ENCODE peak calls at places on chromosomes 2 and 18, in four cellular contexts. O is HCT116, A is SK-N-SH, T is H1. Z is an unnamed sample.

GRCh38 chr2:9110893-9111569 is 95.6 kb upstream of the ASAP2 start:
- DNase-seq in O (no peak), A (peak; percentile 64), T (peak; percentile 67), Z (peak; percentile 9)

GRCh38 chr18:36579311-36579710 is 249.5 kb downstream of the TPGS2 start:
- DNase-seq in T (no peak), A (no peak), O (no peak), Z (no peak)

GRCh38 chr2:80111185-80111584 is 193.4 kb downstream of the LRRTM1 start:
- DNase-seq in O (no peak), A (no peak), T (no peak), Z (no peak)

GRCh38 chr2:20614201-20615045 is 36.5 kb downstream of the HS1BP3 start:
- DNase-seq in T (no peak), A (no peak), O (no peak), Z (no peak)

GRCh38 chr18:10659000-10659399 is 133.2 kb downstream of the NAPG start:
- DNase-seq in T (no peak), A (no peak), O (no peak), Z (no peak)

GRCh38 chr2:23618696-23619530 is 233.9 kb downstream of the KLHL29 start:
- DNase-seq in T (no peak), A (peak; percentile 82), O (no peak), Z (no peak)

GRCh38 chr2:232776435-232776834 is at the start of gene KCNJ13:
- DNase-seq in T (no peak), O (no peak), A (no peak), Z (peak; percentile 54)

GRCh38 chr2:15826273-15826717 is 114.1 kb upstream of the MYCN start:
- DNase-seq in T (no peak), A (peak; percentile 77), O (no peak), Z (no peak)

GRCh38 chr2:20670315-20671035 is 3.5 kb downstream of the GDF7 start:
- DNase-seq in A (peak; percentile 70), O (no peak), T (no peak), Z (no peak)

GRCh38 chr2:84427235-84428138 is 31.6 kb downstream of the SUCLG1 start:
- DNase-seq in T (no peak), O (no peak), A (no peak), Z (no peak)

GRCh38 chr2:60411295-60411694 is 142.2 kb downstream of the BCL11A start:
- DNase-seq in O (no peak), A (no peak), T (no peak), Z (no peak)

GRCh38 chr2:202353430-202353829 is 22.7 kb upstream of the BMPR2 start:
- DNase-seq in T (no peak), A (no peak), O (no peak), Z (peak; percentile 7)

GRCh38 chr18:63917831-63918230 is 10.1 kb downstream of the SERPINB10 start:
- DNase-seq in A (no peak), O (no peak), T (no peak), Z (no peak)

DNA sequence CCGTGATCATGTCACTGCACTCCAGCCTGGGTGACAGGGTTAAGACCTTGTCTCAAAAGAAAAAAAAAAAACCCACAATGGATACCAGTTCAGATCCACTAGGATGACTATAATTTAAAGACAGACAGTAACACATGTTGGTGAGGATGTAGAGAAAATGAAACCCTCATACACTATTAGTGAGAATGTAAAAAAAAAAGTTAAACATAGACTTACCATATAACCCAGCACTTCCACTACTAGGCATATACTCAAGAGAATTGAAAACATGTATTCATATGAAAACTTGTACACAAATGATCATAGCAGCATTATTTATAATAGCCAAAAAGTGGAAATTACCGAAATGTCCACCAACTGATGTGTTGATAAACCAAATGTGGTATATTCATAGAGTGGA is 48.7 kb downstream of the KIF3C start:
- DNase-seq in O (no peak), A (no peak), T (no peak), Z (no peak)
- TF ChIP-seq JUND in O (no peak), A (no peak), T (no peak), Z (no peak)

GRCh38 chr2:120486441-120486840 is 140.5 kb downstream of the INHBB start:
- DNase-seq in O (no peak), T (no peak), A (no peak), Z (peak; percentile 72)

GRCh38 chr2:120485096-120485495 is 139.2 kb downstream of the INHBB start:
- DNase-seq in A (no peak), T (no peak), O (no peak), Z (no peak)

GRCh38 chr2:120489023-120489422 is 143.1 kb downstream of the INHBB start:
- DNase-seq in T (no peak), A (no peak), O (no peak), Z (no peak)

GRCh38 chr2:120488531-120488930 is 142.6 kb downstream of the INHBB start:
- DNase-seq in A (no peak), T (no peak), O (no peak), Z (no peak)

DNA sequence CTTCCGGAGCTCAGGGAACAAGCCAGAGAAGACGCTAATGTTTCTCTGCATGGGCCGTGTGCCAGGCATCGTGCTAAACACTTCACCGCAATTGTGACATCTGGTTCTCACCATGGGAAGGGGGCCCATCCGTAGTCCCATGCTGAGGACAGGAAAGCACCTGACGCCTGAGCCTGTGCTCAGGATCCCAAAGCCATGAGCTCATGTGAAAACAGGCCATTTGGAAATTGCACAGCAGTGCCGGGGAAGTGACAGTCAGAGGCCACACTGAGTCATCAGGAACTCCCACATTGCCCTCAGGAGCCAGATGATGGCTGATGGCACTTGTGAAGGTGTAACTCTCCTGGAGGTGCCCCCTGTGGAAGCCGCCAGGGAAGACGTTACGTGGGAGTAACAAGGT is 141.0 kb downstream of the INHBB start:
- DNase-seq in T (no peak), A (no peak), O (no peak), Z (no peak)
- TF ChIP-seq JUND in T (no peak), A (no peak), O (no peak), Z (no peak)

GRCh38 chr2:54808642-54809041 is 85.2 kb downstream of the EML6 start:
- DNase-seq in T (no peak), O (no peak), A (no peak), Z (no peak)

GRCh38 chr2:54810236-54810635 is 86.8 kb downstream of the EML6 start:
- DNase-seq in O (no peak), T (no peak), A (no peak), Z (no peak)

GRCh38 chr2:54813584-54813983 is 90.1 kb downstream of the EML6 start:
- DNase-seq in A (no peak), O (no peak), T (no peak), Z (no peak)

GRCh38 chr2:54806975-54807374 is 83.5 kb downstream of the EML6 start:
- DNase-seq in A (no peak), O (no peak), T (no peak), Z (no peak)

GRCh38 chr2:54809814-54810213 is 86.4 kb downstream of the EML6 start:
- DNase-seq in O (peak; percentile 4), A (no peak), T (no peak), Z (no peak)
- TF ChIP-seq JUND in O (peak; percentile 11), A (peak; percentile 65), T (no peak), Z (no peak)

GRCh38 chr2:215794829-215795546 is 218.4 kb downstream of the MREG start:
- DNase-seq in A (no peak), O (no peak), T (peak; percentile 27), Z (no peak)

GRCh38 chr2:215797676-215798075 is 215.7 kb downstream of the MREG start:
- DNase-seq in O (no peak), T (no peak), A (no peak), Z (no peak)

GRCh38 chr2:215803150-215803549 is 210.2 kb downstream of the MREG start:
- DNase-seq in A (no peak), O (no peak), T (no peak), Z (no peak)

GRCh38 chr2:215796160-215796559 is 217.2 kb downstream of the MREG start:
- DNase-seq in A (peak; percentile 43), O (no peak), T (no peak), Z (no peak)

GRCh38 chr2:215799194-215799593 is 214.2 kb downstream of the MREG start:
- DNase-seq in T (no peak), O (no peak), A (no peak), Z (no peak)
- TF ChIP-seq JUND in T (no peak), O (no peak), A (no peak), Z (no peak)

GRCh38 chr2:234970467-234970866 is 18.6 kb downstream of the SH3BP4 start:
- DNase-seq in O (no peak), T (no peak), A (no peak), Z (no peak)

GRCh38 chr2:234968633-234969328 is 17.0 kb downstream of the SH3BP4 start:
- DNase-seq in T (no peak), O (no peak), A (no peak), Z (no peak)

GRCh38 chr2:234967874-234968208 is 16.0 kb downstream of the SH3BP4 start:
- DNase-seq in A (no peak), O (no peak), T (no peak), Z (no peak)

GRCh38 chr2:234971494-234971893 is 19.7 kb downstream of the SH3BP4 start:
- DNase-seq in A (no peak), T (no peak), O (no peak), Z (no peak)

DNA sequence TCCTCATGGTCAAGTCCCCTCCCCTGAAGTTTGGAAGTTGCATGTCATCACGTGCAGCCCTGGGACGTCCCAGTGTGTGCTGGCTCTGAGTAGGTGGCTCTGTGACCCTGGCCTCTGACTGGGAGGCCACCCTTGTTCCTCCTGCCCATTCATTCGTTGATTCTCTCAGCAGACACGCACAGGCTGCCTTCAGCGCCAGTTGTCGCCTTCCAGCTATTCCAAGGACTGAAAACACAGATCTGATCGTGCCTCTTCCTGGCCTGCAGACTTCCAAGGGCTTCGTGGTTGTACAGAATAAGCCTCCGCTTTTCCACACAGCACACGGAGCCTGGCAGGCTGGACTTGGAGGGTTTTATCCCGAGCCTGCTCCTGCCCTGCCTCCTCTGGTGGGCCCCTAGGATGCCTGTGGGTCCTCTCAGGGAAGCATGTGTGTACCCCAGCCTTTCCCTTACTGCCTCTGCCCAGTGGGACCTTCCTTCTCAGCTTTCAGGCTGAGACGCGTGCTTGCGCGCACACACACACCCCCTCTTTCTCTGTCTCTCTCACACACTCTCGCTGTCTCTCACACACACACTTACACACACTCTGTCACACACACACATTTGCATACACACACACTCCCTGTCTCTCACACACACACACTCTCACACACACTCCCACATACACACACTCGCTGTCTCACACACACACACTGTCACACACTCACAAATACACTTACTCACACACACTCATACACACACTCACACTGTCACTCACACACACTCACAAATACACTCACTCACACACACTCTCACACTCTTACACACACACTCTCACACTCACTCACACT is 17.7 kb downstream of the SH3BP4 start:
- DNase-seq in T (no peak), A (peak; percentile 54), O (no peak), Z (no peak)
- TF ChIP-seq JUND in T (no peak), A (no peak), O (no peak), Z (no peak)

DNA sequence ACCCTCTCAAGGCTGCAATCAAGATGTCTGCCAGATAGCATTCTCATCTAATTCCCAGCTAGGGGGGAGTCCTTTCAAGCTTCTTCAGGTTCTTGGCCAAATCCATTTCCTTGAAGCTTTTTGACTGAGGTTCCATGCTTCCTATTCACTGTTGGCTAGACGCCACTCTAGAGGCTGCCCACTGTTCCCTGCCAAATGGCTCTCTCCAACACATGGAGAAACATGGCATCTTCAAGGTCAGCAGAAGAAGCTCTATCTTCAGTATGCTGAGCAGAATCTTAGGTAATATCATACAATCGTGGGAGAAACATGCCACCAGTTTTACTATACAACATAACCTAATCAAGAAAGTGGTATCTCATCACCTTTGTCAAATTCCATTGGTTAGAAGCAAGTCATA is 1985.1 kb upstream of the CELF4 start:
- DNase-seq in O (no peak), T (no peak), A (no peak), Z (no peak)
- TF ChIP-seq JUND in O (no peak), T (no peak), A (no peak), Z (no peak)